ENCODE peak calls at places on chromosome 5, in six cellular contexts. W is adrenal gland, H is pancreas, J is mucosa of descending colon, B is gastrocnemius medialis, X is transverse colon. Z is an unnamed sample.

GRCh38 chr5:83559141-83559785 is 87.7 kb downstream of the VCAN start:
- DNase-seq in H (no peak), W (no peak), X (no peak), B (no peak), J (no peak), Z (no peak)

GRCh38 chr5:943874-944620 is 51.4 kb downstream of the TRIP13 start:
- DNase-seq in J (no peak), W (no peak), X (no peak), H (no peak), B (no peak), Z (no peak)

GRCh38 chr5:65647941-65648340 is 23.1 kb downstream of the SHLD3 start:
- DNase-seq in X (no peak), B (no peak), J (no peak), H (no peak), W (no peak), Z (no peak)

GRCh38 chr5:57219386-57219785 is 45.5 kb downstream of the GPBP1 start:
- DNase-seq in X (no peak), B (no peak), J (no peak), H (no peak), W (no peak), Z (no peak)

GRCh38 chr5:28748446-28748845 is 1710.1 kb upstream of the CDH9 start:
- DNase-seq in J (no peak), B (no peak), X (no peak), W (no peak), H (no peak), Z (no peak)

GRCh38 chr5:72248352-72249032 is 71.5 kb downstream of the MRPS27 start:
- DNase-seq in X (peak; percentile 14), B (peak; percentile 38), J (peak; percentile 19), H (no peak), W (peak; percentile 81), Z (peak; percentile 52)

GRCh38 chr5:6394429-6395101 is 16.2 kb upstream of the MED10 start:
- DNase-seq in W (no peak), X (no peak), B (no peak), J (no peak), H (no peak), Z (no peak)

GRCh38 chr5:8316608-8317007 is 447.7 kb downstream of the MTRR start:
- DNase-seq in J (no peak), X (no peak), B (no peak), H (no peak), W (no peak), Z (no peak)

GRCh38 chr5:142250119-142250518 is 74.7 kb downstream of the SPRY4 start:
- DNase-seq in W (no peak), H (no peak), X (no peak), J (no peak), B (no peak), Z (no peak)

GRCh38 chr5:180209137-180209581 is at the start of gene RASGEF1C:
- DNase-seq in H (peak; percentile 78), W (no peak), X (peak; percentile 68), B (no peak), J (peak; percentile 67), Z (no peak)

GRCh38 chr5:3825888-3826465 is 230.3 kb downstream of the IRX1 start:
- DNase-seq in X (no peak), H (no peak), J (no peak), W (no peak), B (no peak), Z (no peak)

GRCh38 chr5:178384815-178385471 is 152.3 kb upstream of the PHYKPL start:
- DNase-seq in J (no peak), B (no peak), H (no peak), W (no peak), X (no peak), Z (no peak)

GRCh38 chr5:69271376-69271775 is 36.7 kb downstream of the CDK7 start:
- DNase-seq in B (no peak), X (peak; percentile 23), J (peak; percentile 21), H (no peak), W (peak; percentile 24), Z (no peak)

GRCh38 chr5:138177936-138178515 is 404 bp downstream of the BRD8 start:
- DNase-seq in B (no peak), H (peak; percentile 24), W (no peak), X (peak; percentile 39), J (peak; percentile 71), Z (no peak)
- H3K36me3 ChIP-seq in B (no peaks in the 10 kb centered on the region), H (no peaks in the 10 kb centered on the region), W (peaks cover 31% of the 10 kb centered on the region), X (peaks cover 24% of the 10 kb centered on the region), J (no peaks in the 10 kb centered on the region), Z (peaks cover 23% of the 10 kb centered on the region)

DNA sequence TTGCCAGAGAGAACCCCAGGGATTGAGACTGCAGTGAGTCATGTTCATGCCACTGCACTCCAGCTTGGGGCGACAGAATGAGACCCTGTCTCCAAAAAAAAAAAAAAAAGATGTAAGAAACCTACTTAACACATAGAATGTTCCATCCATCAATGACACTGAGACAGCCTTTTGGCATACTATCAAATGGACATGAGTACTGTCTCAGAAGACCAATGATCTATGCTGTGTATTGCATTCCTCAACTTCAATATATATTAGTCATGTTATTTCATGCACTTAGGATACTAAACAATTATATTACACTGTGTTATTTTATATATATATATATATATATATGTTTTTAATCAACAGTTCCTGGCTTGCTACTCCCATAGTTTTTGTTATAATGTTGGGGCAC is 57.1 kb upstream of the ANKH start:
- DNase-seq in W (no peak), B (no peak), X (no peak), J (no peak), H (no peak), Z (no peak)
- H3K4me1 ChIP-seq in W (no peaks in the 10 kb centered on the region), B (no peaks in the 10 kb centered on the region), X (no peaks in the 10 kb centered on the region), J (no peaks in the 10 kb centered on the region), H (no peaks in the 10 kb centered on the region), Z (no peaks in the 10 kb centered on the region)

DNA sequence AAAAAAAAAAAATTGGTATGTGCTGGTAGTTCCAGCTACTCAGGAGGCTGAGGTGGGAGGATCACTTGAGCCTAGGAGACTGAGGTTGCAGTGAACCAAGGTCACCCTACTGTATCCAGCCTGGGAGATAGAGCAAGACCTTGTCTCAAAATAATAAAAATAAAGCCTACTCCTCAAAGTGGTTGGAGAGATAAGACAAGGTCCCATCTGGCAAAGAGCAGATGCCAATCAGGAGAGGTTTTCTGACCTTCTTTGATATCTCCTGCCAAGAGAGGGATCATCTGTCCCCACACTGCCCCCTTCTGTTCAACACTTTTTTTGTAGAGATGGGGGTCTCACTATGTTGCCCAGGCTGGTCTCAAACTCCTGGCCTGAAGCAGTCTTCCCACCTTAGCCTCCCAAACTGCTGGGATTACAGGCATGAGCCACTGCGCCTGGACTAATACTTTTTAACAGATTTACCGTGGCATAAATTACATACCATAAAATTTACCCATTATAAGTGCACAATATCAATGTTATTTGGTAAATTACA is 64.7 kb downstream of the SH3PXD2B start:
- DNase-seq in B (no peak), X (no peak), H (no peak), W (no peak), J (no peak), Z (no peak)
- H3K36me3 ChIP-seq in B (no peaks in the 10 kb centered on the region), X (peaks cover 11% of the 10 kb centered on the region), H (no peaks in the 10 kb centered on the region), W (peaks cover 35% of the 10 kb centered on the region), J (no peaks in the 10 kb centered on the region), Z (peaks cover 80% of the 10 kb centered on the region)

GRCh38 chr5:173161148-173161547 is 16.8 kb downstream of the BNIP1 start:
- DNase-seq in W (no peak), H (no peak), X (no peak), B (no peak), J (no peak), Z (no peak)

GRCh38 chr5:173163219-173163618 is 18.9 kb downstream of the BNIP1 start:
- DNase-seq in B (no peak), X (no peak), W (peak; percentile 90), J (no peak), H (no peak), Z (no peak)

DNA sequence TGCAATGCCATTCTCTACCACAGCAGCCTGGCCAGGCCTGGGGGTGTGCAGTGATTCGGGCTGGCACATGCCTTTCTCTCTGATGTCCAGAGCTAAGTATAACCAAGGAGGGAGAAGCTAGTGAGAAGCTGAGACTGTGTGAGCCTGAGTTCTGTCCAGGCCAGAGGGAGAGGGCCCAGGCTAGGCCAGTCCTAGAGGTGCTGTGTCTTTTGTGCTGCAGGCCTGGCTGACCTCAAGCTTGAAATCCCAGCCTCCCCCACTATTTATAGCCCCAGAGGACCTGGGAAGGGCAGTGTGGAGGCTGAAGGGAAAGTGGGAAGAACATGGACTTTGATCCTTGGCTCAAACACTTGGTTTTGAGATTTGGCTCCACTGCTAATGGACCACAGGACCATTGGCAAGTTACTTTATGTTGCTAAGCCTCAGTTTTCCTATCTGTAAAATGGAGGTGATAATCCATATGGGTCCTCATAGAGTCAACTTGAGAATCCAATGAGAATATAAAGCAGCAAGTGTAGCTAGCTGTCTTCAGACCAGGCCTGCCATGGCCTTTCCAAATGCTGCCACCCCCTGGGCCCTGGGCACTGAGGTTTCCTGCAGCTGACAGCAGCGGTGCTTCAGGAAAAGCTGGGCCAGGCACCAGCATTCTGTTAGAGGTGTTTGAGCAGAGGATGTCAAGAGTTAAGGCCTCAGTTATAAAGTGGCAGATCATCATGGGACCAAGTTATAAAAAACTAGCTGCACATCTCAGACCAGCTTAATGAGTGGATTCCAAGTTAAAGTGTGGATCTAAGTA is 21.1 kb downstream of the BNIP1 start:
- DNase-seq in H (no peak), X (no peak), W (no peak), J (no peak), B (peak; percentile 20), Z (no peak)
- H3K4me1 ChIP-seq in H (no peaks in the 10 kb centered on the region), X (no peaks in the 10 kb centered on the region), W (peaks cover 14% of the 10 kb centered on the region), J (no peaks in the 10 kb centered on the region), B (no peaks in the 10 kb centered on the region), Z (no peaks in the 10 kb centered on the region)

DNA sequence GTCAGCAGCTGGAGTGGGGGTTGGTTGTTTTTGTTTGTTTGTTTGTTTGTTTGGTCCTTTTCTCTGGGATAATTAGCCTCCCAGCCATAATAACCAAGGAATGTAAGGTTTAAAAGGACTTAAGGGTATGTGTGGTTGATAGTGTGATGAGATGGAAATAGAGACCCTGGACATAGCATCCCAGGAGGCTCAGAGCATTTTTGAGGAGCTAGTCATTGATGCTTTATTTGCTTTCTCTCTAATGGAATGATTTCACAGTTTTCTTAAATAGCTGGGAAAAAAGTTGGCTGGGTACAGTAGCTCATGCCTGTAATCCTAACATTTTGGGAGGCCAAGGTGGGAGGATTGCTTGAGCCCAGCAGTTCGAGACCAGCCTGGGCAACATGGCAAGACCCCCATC is 45.1 kb downstream of the TTC1 start:
- DNase-seq in X (no peak), B (no peak), W (no peak), J (no peak), H (no peak), Z (no peak)
- H3K36me3 ChIP-seq in X (peaks cover 39% of the 10 kb centered on the region), B (no peaks in the 10 kb centered on the region), W (peaks cover 52% of the 10 kb centered on the region), J (no peaks in the 10 kb centered on the region), H (no peaks in the 10 kb centered on the region), Z (peaks cover 84% of the 10 kb centered on the region)

DNA sequence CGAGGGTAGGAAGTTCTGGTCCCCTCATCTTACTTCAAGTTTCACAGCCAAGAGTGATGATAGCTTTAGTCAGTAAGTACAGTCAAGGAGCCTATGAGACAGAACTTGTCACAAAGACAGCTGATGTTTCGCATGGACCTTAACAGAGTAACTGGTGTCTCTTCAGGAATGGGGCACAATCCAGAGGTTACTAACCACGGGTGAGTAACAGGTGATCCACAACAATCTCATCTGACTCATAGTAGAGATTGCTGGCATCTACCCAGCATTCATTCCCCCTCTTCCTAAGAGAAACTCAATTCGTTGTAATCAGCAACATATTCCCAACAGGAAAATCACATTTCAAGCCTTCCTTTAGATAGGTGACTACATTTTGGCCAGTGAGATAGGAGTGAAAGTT is 126.7 kb downstream of the SNX18 start:
- DNase-seq in B (no peak), J (no peak), W (no peak), X (no peak), H (no peak), Z (no peak)
- H3K4me1 ChIP-seq in B (no peaks in the 10 kb centered on the region), J (peaks cover 9% of the 10 kb centered on the region), W (no peaks in the 10 kb centered on the region), X (no peaks in the 10 kb centered on the region), H (no peaks in the 10 kb centered on the region), Z (peaks cover 62% of the 10 kb centered on the region)

Z was measured in tibial artery.